ENCODE peak calls at places on chromosomes 5 and 9, in six cellular contexts. U, Y, E, M, R and G are unnamed samples.

GRCh38 chr9:90943341-90943740 is 141.7 kb downstream of the SYK start:
- DNase-seq in U (no peak), Y (no peak), E (no peak), M (peak), R (no peak), G (no peak)

GRCh38 chr9:14221558-14221957 is 92.4 kb downstream of the NFIB start:
- DNase-seq in U (no peak), Y (no peak), E (peak), M (peak), R (no peak), G (no peak)

GRCh38 chr5:36457511-36458260 is 148.7 kb upstream of the SLC1A3 start:
- DNase-seq in U (no peak), Y (no peak), E (no peak), M (no peak), R (no peak), G (no peak)

GRCh38 chr9:129270205-129270604 is 92.1 kb upstream of the IER5L start:
- DNase-seq in U (no peak), Y (no peak), E (no peak), M (no peak), R (no peak), G (no peak)

GRCh38 chr9:69303331-69303730 is 21.7 kb upstream of the ENTREP1 start:
- DNase-seq in U (no peak), Y (no peak), E (no peak), M (no peak), R (no peak), G (no peak)

GRCh38 chr9:109452761-109453160 is 45.3 kb downstream of the PTPN3 start:
- DNase-seq in U (no peak), Y (no peak), E (peak), M (peak), R (no peak), G (no peak)

GRCh38 chr9:114225534-114226288 is 70.4 kb downstream of the COL27A1 start:
- DNase-seq in U (no peak), Y (no peak), E (no peak), M (peak), R (no peak), G (no peak)

GRCh38 chr5:60066502-60066901 is 173.0 kb upstream of the PDE4D start:
- DNase-seq in U (no peak), Y (no peak), E (no peak), M (peak), R (no peak), G (no peak)

GRCh38 chr5:2895196-2895595 is 143.7 kb upstream of the IRX2 start:
- DNase-seq in U (no peak), Y (no peak), E (no peak), M (no peak), R (no peak), G (no peak)

GRCh38 chr5:97422678-97423077 is 239.6 kb upstream of the RIOK2 start:
- DNase-seq in U (no peak), Y (no peak), E (no peak), M (peak), R (no peak), G (no peak)

GRCh38 chr5:67375606-67376005 is 179.0 kb upstream of the CD180 start:
- DNase-seq in U (no peak), Y (no peak), E (no peak), M (no peak), R (no peak), G (no peak)

GRCh38 chr9:1941989-1942388 is 73.2 kb upstream of the SMARCA2 start:
- DNase-seq in U (no peak), Y (no peak), E (no peak), M (peak), R (no peak), G (no peak)

GRCh38 chr5:169067641-169068316 is 233.2 kb downstream of the SLIT3 start:
- DNase-seq in U (no peak), Y (no peak), E (no peak), M (no peak), R (no peak), G (no peak)

GRCh38 chr9:93578844-93579243 is 2.5 kb downstream of the PHF2 start:
- DNase-seq in U (no peak), Y (peak), E (no peak), M (no peak), R (no peak), G (no peak)

GRCh38 chr9:129458155-129458661 is 162.7 kb downstream of the C9orf50 start:
- DNase-seq in U (peak), Y (peak), E (no peak), M (no peak), R (no peak), G (no peak)

GRCh38 chr5:175809531-175810121 is 61.8 kb upstream of the CPLX2 start:
- DNase-seq in U (no peak), Y (no peak), E (peak), M (peak), R (no peak), G (no peak)

GRCh38 chr9:123556464-123557435 is 200.8 kb downstream of the CRB2 start:
- DNase-seq in U (no peak), Y (no peak), E (no peak), M (no peak), R (no peak), G (no peak)

GRCh38 chr9:4866239-4866969 is 73.7 kb downstream of the RCL1 start:
- DNase-seq in U (no peak), Y (no peak), E (no peak), M (no peak), R (no peak), G (no peak)

GRCh38 chr9:113302792-113303418 is at the start of gene RNF183:
- DNase-seq in U (no peak), Y (no peak), E (peak), M (no peak), R (no peak), G (no peak)

GRCh38 chr9:131776036-131776435 is 36.2 kb upstream of the RAPGEF1 start:
- DNase-seq in U (no peak), Y (no peak), E (no peak), M (no peak), R (no peak), G (no peak)

GRCh38 chr5:115342593-115343377 is 46.3 kb upstream of the CCDC112 start:
- DNase-seq in U (no peak), Y (no peak), E (no peak), M (no peak), R (no peak), G (no peak)

GRCh38 chr9:119078015-119078414 is 291.2 kb downstream of the BRINP1 start:
- DNase-seq in U (no peak), Y (no peak), E (no peak), M (no peak), R (no peak), G (no peak)

GRCh38 chr5:132180134-132180745 is 47.4 kb downstream of the P4HA2 start:
- DNase-seq in U (peak), Y (no peak), E (peak), M (peak), R (peak), G (no peak)

GRCh38 chr9:33619666-33620404 is 95.8 kb downstream of the ANKRD18B start:
- DNase-seq in U (no peak), Y (no peak), E (peak), M (peak), R (no peak), G (no peak)

GRCh38 chr5:172775326-172776234 is 4.6 kb upstream of the DUSP1 start:
- DNase-seq in U (no peak), Y (peak), E (no peak), M (peak), R (peak), G (no peak)

GRCh38 chr5:90709323-90710148 is 150.9 kb downstream of the ADGRV1 start:
- DNase-seq in U (peak), Y (no peak), E (peak), M (peak), R (peak), G (peak)

GRCh38 chr5:78757269-78758053 is 108.9 kb upstream of the LHFPL2 start:
- DNase-seq in U (no peak), Y (no peak), E (no peak), M (peak), R (no peak), G (no peak)

GRCh38 chr5:179823937-179824744 is 3.4 kb downstream of the SQSTM1 start:
- DNase-seq in U (no peak), Y (no peak), E (no peak), M (no peak), R (no peak), G (no peak)

GRCh38 chr9:127346584-127346983 is 50.4 kb upstream of the SLC2A8 start:
- DNase-seq in U (no peak), Y (no peak), E (no peak), M (no peak), R (no peak), G (no peak)

GRCh38 chr9:83706703-83707517 is 848 bp downstream of the UBQLN1 start:
- DNase-seq in U (peak), Y (peak), E (no peak), M (peak), R (peak), G (peak)

GRCh38 chr9:83062653-83063527 is at the start of gene RASEF:
- DNase-seq in U (no peak), Y (peak), E (no peak), M (peak), R (peak), G (peak)

GRCh38 chr9:134328341-134328840 is 2.1 kb downstream of the RXRA start:
- DNase-seq in U (no peak), Y (peak), E (no peak), M (peak), R (no peak), G (no peak)

GRCh38 chr9:137618105-137619067 is at the start of gene EHMT1:
- DNase-seq in U (peak), Y (peak), E (no peak), M (peak), R (peak), G (peak)

GRCh38 chr5:140590861-140591260 is 26.2 kb downstream of the SLC35A4 start:
- DNase-seq in U (no peak), Y (no peak), E (no peak), M (no peak), R (no peak), G (no peak)

GRCh38 chr5:64958757-64959391 is 190.1 kb downstream of the CWC27 start:
- DNase-seq in U (no peak), Y (no peak), E (no peak), M (peak), R (no peak), G (no peak)

GRCh38 chr5:53424691-53425597 is 55.5 kb upstream of the FST start:
- DNase-seq in U (no peak), Y (no peak), E (no peak), M (no peak), R (no peak), G (no peak)

GRCh38 chr5:53426878-53427277 is 53.6 kb upstream of the FST start:
- DNase-seq in U (no peak), Y (no peak), E (no peak), M (no peak), R (no peak), G (no peak)

GRCh38 chr5:53426517-53426839 is 54.0 kb upstream of the FST start:
- DNase-seq in U (no peak), Y (no peak), E (no peak), M (no peak), R (no peak), G (no peak)

GRCh38 chr5:53427965-53428364 is 52.5 kb upstream of the FST start:
- DNase-seq in U (no peak), Y (no peak), E (no peak), M (peak), R (no peak), G (no peak)

DNA sequence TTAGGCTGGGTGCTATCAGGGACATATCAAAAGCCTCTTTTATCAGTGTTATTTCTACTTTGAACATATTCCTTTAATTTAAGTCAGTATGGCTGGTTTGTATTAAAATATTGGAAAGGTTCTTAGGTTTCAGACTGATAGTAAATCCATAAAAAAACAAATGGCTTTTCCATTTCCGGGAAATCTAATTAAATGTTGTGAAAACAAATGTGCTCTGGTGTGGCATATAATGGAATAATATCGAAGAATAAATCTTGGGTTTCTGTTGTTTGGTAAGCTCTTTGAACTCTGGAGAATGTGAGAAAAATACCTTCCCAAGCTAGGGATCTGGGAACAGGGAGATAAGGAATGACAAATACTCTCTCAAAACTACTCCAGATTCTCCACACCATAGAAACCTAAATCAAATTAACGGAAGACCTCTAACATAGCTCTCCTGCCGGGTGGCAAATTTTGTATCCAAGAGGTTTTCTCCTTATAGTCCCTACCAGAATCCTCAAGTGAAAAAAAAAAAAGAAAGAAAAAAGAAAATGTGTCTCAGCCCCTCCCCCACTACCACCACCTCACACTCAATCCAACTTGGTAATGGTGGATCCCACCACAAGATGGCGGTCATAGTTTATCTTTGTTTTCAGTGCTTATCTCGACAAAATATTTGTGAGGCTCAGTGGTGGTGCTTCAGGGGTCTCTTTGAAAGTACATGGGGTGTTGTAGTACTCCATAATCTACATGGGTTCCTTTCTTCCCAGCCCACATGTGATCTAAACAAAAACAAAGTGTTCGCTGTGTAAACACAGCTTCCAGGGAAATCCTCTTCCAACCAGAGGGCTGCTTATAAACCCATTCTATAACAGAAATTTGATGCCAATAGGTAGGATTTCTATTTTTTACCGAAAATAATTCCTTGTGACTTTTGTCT is 54.6 kb upstream of the FST start:
- DNase-seq in U (no peak), Y (no peak), E (no peak), M (no peak), R (peak), G (peak)
- TF ChIP-seq CTCF in U (peak), Y (no peak), E (no peak), M (peak), R (peak), G (peak)

GRCh38 chr9:97543568-97543967 is 42.1 kb downstream of the TMOD1 start:
- DNase-seq in U (no peak), Y (no peak), E (no peak), M (no peak), R (no peak), G (no peak)
- TF ChIP-seq CTCF in U (no peak), Y (no peak), E (no peak), M (no peak), R (no peak), G (no peak)

DNA sequence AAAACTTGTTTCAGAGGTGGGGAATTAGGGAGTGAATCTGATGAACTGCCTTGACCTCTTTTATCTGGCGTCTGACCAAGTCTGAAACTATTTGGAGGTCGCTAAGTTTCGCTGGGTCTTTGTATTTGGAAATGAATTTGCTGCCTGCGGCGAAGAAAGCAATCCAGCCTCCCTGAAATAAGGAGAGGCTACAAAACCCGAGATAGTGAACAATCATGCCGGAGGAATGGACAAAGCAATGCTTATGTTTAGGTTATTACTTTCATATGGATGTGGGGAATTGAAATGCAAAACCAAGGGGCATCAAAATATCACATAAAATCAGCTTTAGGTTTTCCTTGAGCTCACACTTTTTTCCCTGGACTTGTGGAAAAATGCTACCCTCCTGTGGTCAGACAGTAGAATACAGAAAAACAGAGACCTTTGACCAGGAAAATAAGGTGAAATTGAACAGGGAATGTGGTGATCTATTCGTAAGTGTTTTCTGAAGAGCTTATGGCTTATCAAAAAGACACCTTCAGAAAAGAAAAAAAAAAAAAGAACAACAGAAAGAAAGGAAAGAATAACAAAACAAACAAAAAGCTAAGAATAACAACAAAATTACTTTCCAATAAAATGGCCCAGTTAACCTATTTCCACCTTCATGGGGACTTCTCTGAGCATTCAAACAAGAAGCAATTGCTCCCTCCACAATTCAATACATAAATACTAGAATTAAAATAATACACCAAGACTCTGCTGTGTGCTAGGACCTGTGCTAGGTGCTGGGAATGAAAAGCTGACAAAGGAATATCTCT is 68.6 kb upstream of the DPYSL3 start:
- DNase-seq in U (no peak), Y (no peak), E (no peak), M (peak), R (no peak), G (no peak)
- TF ChIP-seq CTCF in U (peak), Y (peak), E (peak), M (peak), R (peak), G (peak)

GRCh38 chr5:893137-893506 is 438 bp downstream of the TRIP13 start:
- DNase-seq in U (no peak), Y (no peak), E (no peak), M (no peak), R (no peak), G (no peak)

GRCh38 chr5:891117-891836 is 1.3 kb downstream of the BRD9 start:
- DNase-seq in U (no peak), Y (no peak), E (no peak), M (no peak), R (no peak), G (no peak)

GRCh38 chr5:891837-892389 is 688 bp downstream of the BRD9 start:
- DNase-seq in U (no peak), Y (no peak), E (no peak), M (peak), R (no peak), G (no peak)

GRCh38 chr5:893711-894110 is 1.0 kb downstream of the TRIP13 start:
- DNase-seq in U (no peak), Y (no peak), E (no peak), M (no peak), R (no peak), G (no peak)

GRCh38 chr5:892390-893136 is at the start of the genes BRD9 and TRIP13:
- DNase-seq in U (peak), Y (peak), E (peak), M (peak), R (peak), G (peak)
- TF ChIP-seq CTCF in U (peak), Y (no peak), E (no peak), M (no peak), R (no peak), G (peak)